ENCODE peak calls at places on chromosomes 6 and 20, in seven cellular contexts. L is HEK293T, F is WTC11, U is HCT116, O is HepG2, D is K562, M is GM12878. Y is an unnamed sample.

GRCh38 chr6:14945461-14946210 is 300.2 kb upstream of the JARID2 start:
- DNase-seq in L (no peak), F (no peak), U (no peak), O (no peak), D (no peak), M (no peak), Y (no peak)

GRCh38 chr6:41036188-41036587 is 2.8 kb downstream of the UNC5CL start:
- DNase-seq in L (no peak), F (no peak), U (peak; percentile 19), O (no peak), D (peak; percentile 56), M (no peak), Y (no peak)

GRCh38 chr6:41002168-41002567 is 36.9 kb downstream of the UNC5CL start:
- DNase-seq in L (no peak), F (no peak), U (no peak), O (no peak), D (no peak), M (no peak), Y (no peak)

GRCh38 chr20:49452011-49452482 is 30.4 kb downstream of the KCNB1 start:
- DNase-seq in L (no peak), F (no peak), U (no peak), O (no peak), D (no peak), M (no peak), Y (no peak)

GRCh38 chr6:99425647-99426453 is 742 bp upstream of the PNISR start:
- DNase-seq in L (peak; percentile 65), F (peak; percentile 93), U (peak; percentile 86), O (peak; percentile 91), D (peak; percentile 67), M (no peak), Y (peak; percentile 90)

GRCh38 chr6:37845026-37845911 is 25.7 kb downstream of the ZFAND3 start:
- DNase-seq in L (no peak), F (no peak), U (no peak), O (no peak), D (no peak), M (no peak), Y (no peak)

GRCh38 chr20:8903655-8904605 is 165.0 kb upstream of the PLCB4 start:
- DNase-seq in L (no peak), F (no peak), U (no peak), O (no peak), D (no peak), M (no peak), Y (no peak)

GRCh38 chr20:32431457-32431856 is 73.3 kb downstream of the ASXL1 start:
- DNase-seq in L (no peak), F (no peak), U (no peak), O (no peak), D (no peak), M (no peak), Y (no peak)

GRCh38 chr6:169248521-169248971 is 5.1 kb downstream of the THBS2 start:
- DNase-seq in L (no peak), F (no peak), U (no peak), O (no peak), D (no peak), M (no peak), Y (no peak)

GRCh38 chr6:37595859-37596258 is 96.2 kb upstream of the CCDC167 start:
- DNase-seq in L (no peak), F (no peak), U (no peak), O (no peak), D (no peak), M (no peak), Y (no peak)

GRCh38 chr20:53899351-53900167 is 170.8 kb downstream of the BCAS1 start:
- DNase-seq in L (no peak), F (no peak), U (no peak), O (no peak), D (no peak), M (peak; percentile 95), Y (no peak)

GRCh38 chr20:23144856-23145255 is 58.7 kb upstream of the CD93 start:
- DNase-seq in L (no peak), F (no peak), U (no peak), O (no peak), D (no peak), M (no peak), Y (no peak)

GRCh38 chr6:95578106-95578410 is 723 bp downstream of the MANEA start:
- DNase-seq in L (peak; percentile 17), F (no peak), U (no peak), O (peak; percentile 15), D (peak; percentile 9), M (no peak), Y (no peak)

GRCh38 chr6:16146028-16146427 is 17.1 kb downstream of the MYLIP start:
- DNase-seq in L (no peak), F (no peak), U (no peak), O (no peak), D (no peak), M (no peak), Y (no peak)

GRCh38 chr6:150002710-150003109 is 22.6 kb downstream of the RAET1L start:
- DNase-seq in L (no peak), F (no peak), U (no peak), O (no peak), D (no peak), M (no peak), Y (no peak)

GRCh38 chr20:58714340-58714922 is 21.8 kb downstream of the NPEPL1 start:
- DNase-seq in L (no peak), F (peak; percentile 9), U (no peak), O (no peak), D (no peak), M (no peak), Y (peak; percentile 42)

GRCh38 chr6:100503043-100503442 is 38.3 kb upstream of the SIM1 start:
- DNase-seq in L (no peak), F (no peak), U (no peak), O (no peak), D (no peak), M (no peak), Y (no peak)

DNA sequence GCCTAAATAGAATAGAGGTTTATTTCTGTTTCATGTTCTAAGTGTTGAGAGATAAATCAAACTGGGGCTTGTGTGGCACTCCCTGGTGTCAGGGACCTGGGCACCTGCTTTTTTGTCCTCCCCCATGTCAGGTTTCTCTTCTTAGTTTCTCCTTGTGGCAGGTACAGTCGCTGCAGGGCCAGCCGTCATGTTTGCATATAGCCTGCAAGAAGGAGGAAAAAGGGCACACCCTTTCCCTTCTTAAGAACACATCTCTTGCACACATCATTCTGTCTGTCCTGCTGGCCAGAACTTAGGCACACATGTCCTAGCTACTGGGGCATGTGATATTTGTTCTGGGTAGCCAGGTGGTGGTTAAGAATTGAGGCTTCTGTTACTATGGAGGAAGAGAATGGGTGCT is 27.9 kb downstream of the CDC5L start:
- DNase-seq in L (no peak), F (no peak), U (no peak), O (no peak), D (peak; percentile 37), M (no peak), Y (no peak)
- TF ChIP-seq SP1 in L (no peak), F (no peak), U (no peak), O (no peak), D (no peak), M (no peak), Y (no peak)

GRCh38 chr6:45631396-45631795 is 253.7 kb upstream of the SUPT3H start:
- DNase-seq in L (no peak), F (no peak), U (no peak), O (no peak), D (no peak), M (no peak), Y (no peak)

GRCh38 chr6:45626087-45626891 is 248.6 kb upstream of the SUPT3H start:
- DNase-seq in L (no peak), F (no peak), U (no peak), O (no peak), D (no peak), M (no peak), Y (no peak)

GRCh38 chr6:45630801-45631200 is 253.1 kb upstream of the SUPT3H start:
- DNase-seq in L (no peak), F (no peak), U (no peak), O (no peak), D (no peak), M (no peak), Y (no peak)

GRCh38 chr6:45633272-45633908 is 255.7 kb upstream of the SUPT3H start:
- DNase-seq in L (no peak), F (no peak), U (no peak), O (no peak), D (no peak), M (no peak), Y (no peak)

DNA sequence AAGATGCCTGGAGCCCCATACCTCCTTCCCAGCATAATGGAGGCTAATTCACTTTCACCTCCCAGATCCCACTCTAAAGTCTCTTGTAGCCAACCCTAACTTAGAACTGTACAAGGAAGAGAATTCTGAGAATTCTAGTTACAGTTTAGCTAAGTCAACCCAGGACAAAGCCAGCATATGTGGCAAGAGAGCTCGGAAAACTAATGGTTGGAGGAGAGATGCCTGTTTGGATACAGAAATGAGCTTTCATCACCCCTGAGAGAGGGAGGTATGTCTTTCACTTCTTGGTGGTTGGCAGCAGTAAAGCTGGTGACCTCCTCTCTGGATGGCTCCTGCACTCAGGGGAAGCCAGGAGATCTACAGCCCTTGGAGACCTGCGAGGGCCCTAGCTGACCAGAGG is 252.6 kb upstream of the SUPT3H start:
- DNase-seq in L (no peak), F (no peak), U (no peak), O (no peak), D (no peak), M (no peak), Y (no peak)
- TF ChIP-seq SP1 in L (no peak), F (no peak), U (no peak), O (no peak), D (no peak), M (no peak), Y (no peak)

GRCh38 chr20:46000571-46001145 is 8.1 kb upstream of the MMP9 start:
- DNase-seq in L (no peak), F (peak; percentile 34), U (no peak), O (no peak), D (no peak), M (no peak), Y (no peak)
- TF ChIP-seq SP1 in L (no peak), F (no peak), U (no peak), O (no peak), D (no peak), M (no peak), Y (no peak)

GRCh38 chr6:142797159-142797558 is 147.8 kb downstream of the HIVEP2 start:
- DNase-seq in L (no peak), F (no peak), U (no peak), O (no peak), D (no peak), M (no peak), Y (no peak)

GRCh38 chr6:142796024-142796423 is 149.0 kb downstream of the HIVEP2 start:
- DNase-seq in L (no peak), F (no peak), U (no peak), O (no peak), D (no peak), M (no peak), Y (no peak)

GRCh38 chr6:142800240-142800639 is 144.7 kb downstream of the HIVEP2 start:
- DNase-seq in L (no peak), F (no peak), U (no peak), O (no peak), D (no peak), M (no peak), Y (no peak)

GRCh38 chr6:142794424-142794823 is 150.6 kb downstream of the HIVEP2 start:
- DNase-seq in L (no peak), F (no peak), U (no peak), O (no peak), D (no peak), M (no peak), Y (no peak)

DNA sequence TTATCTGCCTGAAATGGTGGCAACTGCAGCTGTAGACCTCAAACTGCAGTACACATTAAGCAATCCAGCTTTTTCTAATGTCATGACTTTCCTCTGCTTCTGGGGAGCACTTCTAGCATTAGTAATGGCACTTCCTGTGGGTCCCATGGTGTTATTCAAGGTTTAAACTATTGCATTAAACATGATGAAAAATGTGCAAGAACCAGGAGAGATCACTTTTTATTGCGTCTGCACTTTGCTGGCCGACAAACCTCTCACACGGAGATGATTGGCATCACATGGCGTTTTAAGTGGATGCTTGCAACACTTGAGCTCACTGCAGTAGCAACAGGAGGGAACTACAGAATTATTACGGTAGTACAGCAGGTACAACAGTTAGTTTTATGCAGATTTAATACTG is 148.4 kb downstream of the HIVEP2 start:
- DNase-seq in L (peak; percentile 19), F (no peak), U (no peak), O (no peak), D (no peak), M (no peak), Y (no peak)
- TF ChIP-seq SP1 in L (no peak), F (no peak), U (no peak), O (no peak), D (no peak), M (no peak), Y (no peak)

Y was measured in H1.